ENCODE peak calls at places on chromosomes 13 and 19, in seven cellular contexts. E is esophagus squamous epithelium, K is upper lobe of left lung, X is A549, B is breast epithelium, M is GM12891, R is HCT116. I is an unnamed sample.

GRCh38 chr13:48110132-48110868 is 15.4 kb upstream of the MED4 start:
- DNase-seq in K (no peak), E (no peak), M (no peak), B (no peak), R (no peak), X (no peak), I (no peak)

GRCh38 chr19:4597975-4598671 is 38.6 kb upstream of the SEMA6B start:
- DNase-seq in R (no peak), X (peak), K (peak), E (no peak), M (peak), B (no peak), I (no peak)

GRCh38 chr13:58080806-58081205 is 449.3 kb downstream of the PCDH17 start:
- DNase-seq in K (no peak), E (no peak), M (no peak), B (no peak), R (no peak), X (no peak), I (no peak)

GRCh38 chr19:41546386-41546789 is 29.6 kb upstream of the CEACAM21 start:
- DNase-seq in E (no peak), K (no peak), B (no peak), X (no peak), R (no peak), M (no peak), I (no peak)

GRCh38 chr13:68927387-68928026 is 1180.1 kb upstream of the ATXN8OS start:
- DNase-seq in B (no peak), E (no peak), M (no peak), R (peak), X (peak), K (no peak), I (no peak)

GRCh38 chr19:46611791-46612190 is 10.7 kb downstream of the CALM3 start:
- DNase-seq in E (no peak), B (no peak), X (no peak), K (no peak), M (peak), R (no peak), I (no peak)

GRCh38 chr13:51832471-51833152 is 12.4 kb downstream of the TMEM272 start:
- DNase-seq in K (no peak), X (peak), M (peak), E (no peak), R (no peak), B (no peak), I (no peak)

GRCh38 chr19:42269518-42270345 is 680 bp downstream of the CIC start:
- DNase-seq in B (no peak), M (no peak), X (no peak), K (no peak), E (no peak), R (no peak), I (no peak)

GRCh38 chr13:95660981-95661581 is 15.9 kb upstream of the DNAJC3 start:
- DNase-seq in K (no peak), R (peak), B (no peak), M (no peak), E (no peak), X (peak), I (no peak)

GRCh38 chr13:39036212-39036611 is 1.7 kb downstream of the PROSER1 start:
- DNase-seq in B (no peak), M (no peak), K (no peak), X (no peak), E (no peak), R (no peak), I (no peak)

GRCh38 chr13:113491418-113491883 is 940 bp upstream of the DCUN1D2 start:
- DNase-seq in X (peak), M (no peak), K (peak), B (no peak), R (no peak), E (no peak), I (no peak)

GRCh38 chr13:27666951-27667350 is 45.3 kb downstream of the POLR1D start:
- DNase-seq in K (no peak), M (no peak), E (no peak), R (no peak), X (no peak), B (no peak), I (no peak)

DNA sequence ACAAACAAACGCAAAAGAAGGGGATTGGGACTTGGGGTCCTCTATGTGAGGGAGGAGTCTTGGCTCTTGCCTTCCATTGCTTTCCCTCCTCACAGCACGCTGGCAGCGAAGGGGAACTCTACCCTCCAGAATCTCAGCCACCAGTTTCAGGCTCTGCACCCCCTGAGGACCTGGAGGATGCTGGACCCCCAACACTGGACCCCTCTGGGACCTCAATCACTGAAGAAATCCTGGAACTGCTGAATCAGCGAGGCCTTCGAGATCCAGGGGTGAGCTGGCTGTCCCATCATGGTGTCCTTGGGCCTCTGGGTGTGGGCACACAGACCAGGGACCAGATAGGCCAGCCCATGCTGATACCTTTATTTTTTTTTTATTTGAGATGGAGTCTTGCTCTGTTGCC is 9.6 kb downstream of the PLEKHG2 start:
- DNase-seq in M (no peak), E (no peak), R (no peak), K (no peak), X (no peak), B (no peak), I (no peak)
- TF ChIP-seq POLR2A in M (no peak), E (no peak), R (no peak), K (no peak), X (no peak), B (no peak), I (no peak)

DNA sequence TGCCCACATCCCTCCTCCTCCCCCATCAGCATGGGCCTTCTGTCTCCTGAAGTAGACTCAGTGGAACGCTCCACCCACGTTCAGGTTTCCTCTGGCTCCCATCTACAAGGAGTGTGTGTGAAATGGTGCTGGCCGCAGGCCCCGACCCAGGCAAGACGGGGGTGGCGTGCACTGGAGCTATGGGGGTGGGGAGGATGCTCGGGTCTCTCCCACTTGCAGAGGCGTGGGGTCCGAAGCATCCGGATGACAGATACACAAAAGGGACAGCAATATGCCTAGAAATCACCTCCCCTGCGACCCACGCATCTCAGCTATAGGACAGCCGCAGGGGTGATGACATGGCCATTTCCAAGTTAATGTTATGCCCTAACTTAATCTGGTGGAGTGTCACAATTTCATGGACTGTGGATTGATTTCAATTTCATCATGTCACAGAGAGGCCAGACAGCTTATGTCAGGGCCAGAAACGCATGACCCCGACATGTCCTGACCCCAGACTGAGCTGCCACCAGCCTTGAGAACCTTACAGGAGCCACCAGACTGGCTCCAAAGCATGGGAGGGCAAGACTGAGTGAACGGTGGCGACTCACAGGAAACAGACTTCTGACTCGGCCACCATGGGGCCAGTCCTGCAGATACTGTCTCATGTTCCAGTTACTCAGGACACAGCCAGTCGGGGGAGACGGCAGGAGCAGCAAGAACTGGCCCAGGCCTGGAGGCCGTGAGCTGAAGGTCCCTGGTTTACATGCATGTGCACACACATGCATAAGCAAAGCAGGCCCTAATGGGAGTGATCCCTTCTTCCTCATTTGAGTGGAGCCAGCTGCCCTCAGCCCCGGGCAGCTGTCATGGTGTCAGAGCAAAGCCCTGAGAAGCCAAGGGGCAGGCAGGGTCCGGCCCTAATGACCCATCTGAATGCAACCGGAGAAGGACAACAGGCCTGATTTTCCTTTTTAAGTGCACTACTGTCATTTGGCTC is 82.2 kb downstream of the SLC7A1 start:
- DNase-seq in X (no peak), M (no peak), B (no peak), E (no peak), K (no peak), R (no peak), I (no peak)
- TF ChIP-seq POLR2A in X (no peak), M (no peak), B (no peak), E (no peak), K (no peak), R (no peak), I (no peak)

GRCh38 chr19:3368441-3368795 is 2.0 kb downstream of the NFIC start:
- DNase-seq in R (no peak), K (no peak), X (no peak), B (no peak), M (no peak), E (no peak), I (no peak)

GRCh38 chr19:3365447-3366103 is 808 bp upstream of the NFIC start:
- DNase-seq in R (peak), E (no peak), K (peak), X (peak), B (peak), M (no peak), I (peak)

GRCh38 chr19:3367572-3368440 is 1.4 kb downstream of the NFIC start:
- DNase-seq in X (no peak), R (no peak), K (no peak), M (no peak), B (no peak), E (no peak), I (no peak)

GRCh38 chr19:3366104-3366760 is at the start of gene NFIC:
- DNase-seq in K (peak), M (no peak), R (peak), B (peak), X (peak), E (no peak), I (peak)

DNA sequence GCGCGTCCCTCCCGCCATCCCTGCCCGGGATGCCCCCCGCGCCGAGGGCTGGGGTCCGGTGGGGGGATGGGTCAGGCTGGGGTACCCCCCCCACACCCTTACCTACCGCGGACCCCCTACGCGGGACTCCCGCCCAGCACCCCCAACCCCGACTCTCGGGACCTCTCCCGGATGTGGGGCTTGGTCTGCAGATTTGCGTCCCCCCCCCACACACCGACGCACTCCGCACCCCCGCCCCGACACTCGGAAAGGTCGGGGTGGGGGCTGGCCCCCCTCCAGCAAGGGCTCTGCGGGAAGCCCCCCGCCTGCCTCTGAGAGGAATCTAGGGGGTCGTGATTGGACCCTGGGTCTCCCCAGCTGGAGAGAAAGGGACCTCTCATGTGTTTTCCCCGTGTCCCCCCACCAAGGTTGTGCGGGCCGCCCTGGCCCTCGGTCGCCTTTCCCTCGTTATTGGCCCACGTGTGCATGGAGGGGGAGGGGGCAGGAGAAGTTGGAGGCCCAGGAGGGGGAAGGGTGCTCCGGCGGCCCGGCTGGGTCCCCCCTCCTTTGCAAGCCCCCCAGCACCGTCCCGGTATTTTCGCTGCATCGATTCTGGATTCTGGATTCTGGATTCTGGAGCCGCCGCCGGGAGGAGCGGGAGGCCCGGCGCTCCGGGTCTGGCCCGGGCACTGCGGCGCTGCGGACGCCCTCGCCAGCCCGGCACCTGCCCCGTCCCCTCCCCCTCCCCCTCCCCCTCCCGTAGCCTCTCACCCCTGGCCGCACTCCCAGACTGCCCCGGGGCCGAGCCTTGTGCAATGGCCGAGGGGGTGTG is 583 bp downstream of the NFIC start:
- DNase-seq in B (no peak), X (no peak), E (no peak), K (peak), M (no peak), R (no peak), I (no peak)
- TF ChIP-seq POLR2A in B (no peak), X (no peak), E (peak), K (no peak), M (no peak), R (no peak), I (no peak)

GRCh38 chr13:49443689-49444516 is at the start of the genes CAB39L and SETDB2:
- DNase-seq in E (peak), R (peak), M (peak), X (peak), K (peak), B (peak), I (peak)

GRCh38 chr13:49441846-49442245 is 2.0 kb downstream of the CAB39L start:
- DNase-seq in M (no peak), K (no peak), E (no peak), X (no peak), B (no peak), R (no peak), I (no peak)

GRCh38 chr13:49443327-49443688 is 556 bp downstream of the CAB39L start:
- DNase-seq in M (no peak), E (no peak), X (peak), B (no peak), K (no peak), R (no peak), I (no peak)

GRCh38 chr13:49446473-49446872 is 2.4 kb downstream of the SETDB2 start:
- DNase-seq in M (no peak), K (no peak), R (no peak), B (no peak), X (no peak), E (no peak), I (no peak)

DNA sequence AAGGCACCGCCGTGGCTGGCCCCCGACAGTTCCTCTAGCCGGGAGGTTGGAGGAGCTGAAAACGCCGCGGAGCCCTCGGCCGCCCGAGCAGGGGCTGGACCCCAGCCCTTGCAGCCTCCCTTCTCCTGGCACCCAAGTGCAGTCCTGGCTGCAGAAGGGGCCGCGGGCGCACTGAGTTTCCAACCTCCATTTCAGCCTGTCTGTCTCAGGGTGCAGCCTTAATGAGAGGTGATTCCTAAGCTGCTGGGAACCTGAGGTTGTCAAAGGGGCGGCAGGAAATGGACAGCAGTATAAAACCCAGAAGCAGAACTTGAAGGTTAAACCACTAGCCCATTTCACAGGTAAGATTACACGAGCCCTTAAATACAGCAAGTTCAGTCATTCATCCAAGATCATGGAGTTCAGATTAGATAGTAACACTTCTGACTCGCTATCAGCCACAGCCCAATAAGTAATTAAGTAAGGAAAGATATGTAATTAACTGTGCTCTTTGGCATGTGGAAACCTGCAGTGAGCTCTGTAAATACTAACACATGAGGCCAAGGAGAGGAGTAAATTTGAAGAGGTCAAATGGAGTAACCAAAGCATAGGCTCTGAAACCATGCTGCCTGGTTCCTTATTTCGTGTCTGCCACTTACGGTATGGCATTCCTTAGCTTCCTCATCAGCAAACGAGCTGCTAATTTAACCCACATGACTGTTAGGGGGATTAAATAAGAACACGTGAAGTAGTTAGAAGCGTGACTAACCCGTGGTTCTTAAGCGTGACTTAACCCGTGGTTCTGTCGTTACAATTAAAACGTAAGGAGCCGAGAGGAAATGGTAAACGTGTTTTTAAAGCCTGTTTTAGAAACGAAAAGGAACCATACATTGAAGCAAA is 682 bp downstream of the SETDB2 start:
- DNase-seq in R (no peak), X (peak), B (no peak), E (no peak), K (no peak), M (no peak), I (peak)
- TF ChIP-seq POLR2A in R (no peak), X (no peak), B (no peak), E (peak), K (no peak), M (no peak), I (peak)

DNA sequence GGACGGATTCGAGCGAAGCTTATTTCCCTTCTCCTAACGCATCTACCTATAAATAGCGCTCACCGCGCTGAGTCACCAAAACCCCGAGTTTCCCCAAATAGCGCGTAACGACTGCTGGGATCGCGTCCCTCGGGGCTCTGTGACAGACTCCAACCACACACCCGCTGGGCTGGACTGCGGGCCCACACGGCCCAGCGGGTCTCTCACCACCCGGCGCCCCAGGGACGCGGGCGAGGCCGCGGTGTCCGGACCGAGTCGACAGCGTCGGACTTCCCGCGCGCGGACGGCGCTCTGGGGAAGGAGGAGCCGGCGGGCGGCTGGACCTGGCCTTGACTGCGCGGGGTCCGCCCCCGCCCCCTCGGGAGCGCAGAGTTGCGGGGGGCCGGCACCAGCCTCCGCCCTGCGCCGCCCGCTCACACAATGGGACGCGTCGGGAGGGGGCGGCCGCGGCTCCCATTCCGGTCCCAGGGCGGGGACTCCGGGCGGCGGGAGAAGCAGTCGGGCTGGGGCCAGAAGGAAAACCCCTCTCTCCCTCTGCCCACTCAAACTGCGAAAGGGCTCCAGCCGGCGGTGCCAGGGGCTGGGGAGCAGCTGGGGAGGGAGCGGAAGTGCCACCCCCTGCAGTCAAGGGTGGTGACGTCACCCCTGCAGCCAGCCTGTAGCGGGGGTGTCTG is 108.8 kb downstream of the KCNRG start:
- DNase-seq in B (peak), R (peak), K (peak), X (peak), M (peak), E (peak), I (peak)
- TF ChIP-seq POLR2A in B (peak), R (peak), K (peak), X (peak), M (no peak), E (peak), I (peak)

DNA sequence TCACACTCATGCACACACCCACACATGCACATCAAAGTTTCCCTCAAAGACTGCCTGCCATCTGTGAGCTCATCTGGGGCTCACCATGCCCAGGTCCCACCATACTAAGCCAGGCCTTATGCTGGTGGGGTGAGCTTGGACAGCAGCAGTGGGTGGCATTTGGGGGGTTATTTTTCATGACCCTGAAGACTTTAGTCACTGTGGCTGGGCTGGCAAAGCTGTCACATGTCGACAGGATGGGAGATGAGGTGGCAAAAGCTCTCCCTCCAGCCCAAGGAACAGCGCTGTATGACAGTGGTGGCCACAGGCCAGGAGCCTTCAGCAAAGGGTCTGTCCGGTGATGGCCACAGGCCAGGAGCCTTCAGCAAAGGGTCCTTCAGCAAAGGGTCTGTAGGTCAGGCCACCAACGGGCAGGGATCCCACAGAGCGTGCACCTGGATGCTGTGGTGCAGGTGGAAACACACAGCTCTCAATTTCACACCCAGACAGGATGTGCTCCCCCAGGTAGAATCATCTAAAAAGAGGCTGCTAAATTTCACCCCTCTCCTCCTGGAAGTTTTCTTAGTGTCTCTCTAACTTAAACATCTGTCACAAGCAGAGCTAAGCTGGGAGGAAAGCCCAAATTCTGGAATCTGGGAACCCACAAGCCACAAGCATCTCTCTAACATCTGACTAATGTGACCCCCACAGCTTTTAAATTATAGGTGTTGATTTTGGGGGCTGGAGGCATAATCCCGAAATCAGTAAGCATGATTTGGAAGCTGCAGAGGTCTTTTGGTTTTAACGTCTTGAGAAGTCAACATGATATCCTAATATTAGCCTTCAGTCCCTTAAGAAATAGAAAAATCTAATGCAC is 23.1 kb downstream of the COL4A1 start:
- DNase-seq in M (no peak), K (no peak), X (no peak), E (no peak), B (no peak), R (no peak), I (no peak)
- TF ChIP-seq POLR2A in M (no peak), K (no peak), X (no peak), E (no peak), B (no peak), R (no peak), I (no peak)

I was measured in tibial nerve.